ENCODE peak calls at places on chromosomes 3 and 15, in five cellular contexts. I, R, B, T and A are unnamed samples.

GRCh38 chr3:14991818-14992612 is 44.6 kb downstream of the NR2C2 start:
- DNase-seq in I (no peak), R (no peak), B (no peak), T (no peak), A (no peak)

GRCh38 chr3:72523409-72524172 is 324.7 kb downstream of the SHQ1 start:
- DNase-seq in I (no peak), R (no peak), B (no peak), T (no peak), A (no peak)

GRCh38 chr3:174253221-174253620 is 605.9 kb upstream of the NAALADL2 start:
- DNase-seq in I (no peak), R (no peak), B (no peak), T (no peak), A (no peak)

GRCh38 chr3:62559831-62560445 is 186.6 kb upstream of the FEZF2 start:
- DNase-seq in I (no peak), R (peak; percentile 44), B (no peak), T (no peak), A (no peak)

GRCh38 chr15:31372635-31373091 is 46.0 kb downstream of the KLF13 start:
- DNase-seq in I (no peak), R (peak; percentile 28), B (no peak), T (no peak), A (no peak)

GRCh38 chr3:183210862-183211341 is 42.2 kb upstream of the B3GNT5 start:
- DNase-seq in I (no peak), R (no peak), B (no peak), T (no peak), A (no peak)

GRCh38 chr3:181726351-181727121 is 14.8 kb downstream of the SOX2 start:
- DNase-seq in I (no peak), R (peak; percentile 93), B (no peak), T (no peak), A (no peak)

GRCh38 chr3:27219127-27219860 is 149.9 kb downstream of the NEK10 start:
- DNase-seq in I (no peak), R (no peak), B (no peak), T (no peak), A (no peak)

GRCh38 chr3:7752005-7752404 is 749.6 kb upstream of the LMCD1 start:
- DNase-seq in I (no peak), R (no peak), B (no peak), T (no peak), A (no peak)

GRCh38 chr3:186099178-186099577 is 9.7 kb downstream of the ETV5 start:
- DNase-seq in I (no peak), R (peak; percentile 41), B (no peak), T (no peak), A (no peak)

GRCh38 chr3:143119974-143120715 is 574 bp downstream of the CHST2 start:
- DNase-seq in I (no peak), R (peak; percentile 84), B (peak; percentile 7), T (peak; percentile 36), A (peak; percentile 47)

GRCh38 chr3:165404357-165405042 is 208.3 kb upstream of the SLITRK3 start:
- DNase-seq in I (no peak), R (no peak), B (no peak), T (no peak), A (no peak)

GRCh38 chr15:96549136-96549535 is 218.6 kb downstream of the NR2F2 start:
- DNase-seq in I (no peak), R (no peak), B (no peak), T (no peak), A (no peak)

GRCh38 chr15:39281094-39281493 is 299.8 kb upstream of the THBS1 start:
- DNase-seq in I (no peak), R (no peak), B (no peak), T (no peak), A (no peak)

GRCh38 chr3:126989316-126990023 is 6.6 kb downstream of the PLXNA1 start:
- DNase-seq in I (no peak), R (no peak), B (no peak), T (no peak), A (no peak)

GRCh38 chr3:31918179-31919165 is 62.6 kb downstream of the OSBPL10 start:
- DNase-seq in I (no peak), R (no peak), B (no peak), T (no peak), A (no peak)

GRCh38 chr3:5294360-5294759 is 106.9 kb downstream of the EDEM1 start:
- DNase-seq in I (no peak), R (no peak), B (no peak), T (no peak), A (no peak)

GRCh38 chr3:32564195-32564594 is 6.5 kb downstream of the DYNC1LI1 start:
- DNase-seq in I (no peak), R (no peak), B (no peak), T (no peak), A (no peak)

GRCh38 chr15:94460624-94461023 is 229.3 kb downstream of the MCTP2 start:
- DNase-seq in I (no peak), R (no peak), B (no peak), T (no peak), A (no peak)

GRCh38 chr3:126113238-126113555 is 29.3 kb upstream of the SLC41A3 start:
- DNase-seq in I (no peak), R (no peak), B (no peak), T (no peak), A (no peak)

GRCh38 chr15:72154316-72154715 is 36.1 kb downstream of the SENP8 start:
- DNase-seq in I (no peak), R (no peak), B (no peak), T (no peak), A (no peak)

GRCh38 chr15:79535536-79535935 is 103.4 kb downstream of the MINAR1 start:
- DNase-seq in I (no peak), R (no peak), B (no peak), T (no peak), A (no peak)

GRCh38 chr3:76010252-76010651 is 224.9 kb upstream of the ZNF717 start:
- DNase-seq in I (no peak), R (no peak), B (no peak), T (no peak), A (no peak)

GRCh38 chr3:143206955-143207337 is 87.4 kb downstream of the CHST2 start:
- DNase-seq in I (no peak), R (peak; percentile 29), B (no peak), T (no peak), A (no peak)

GRCh38 chr3:94429517-94429916 is 366.7 kb downstream of the NSUN3 start:
- DNase-seq in I (no peak), R (no peak), B (no peak), T (no peak), A (no peak)

GRCh38 chr3:100042144-100042543 is 72.2 kb downstream of the FILIP1L start:
- DNase-seq in I (no peak), R (no peak), B (no peak), T (no peak), A (no peak)

GRCh38 chr3:180180795-180181194 is 144.1 kb upstream of the PEX5L start:
- DNase-seq in I (no peak), R (no peak), B (no peak), T (no peak), A (no peak)

GRCh38 chr3:48367201-48367600 is 4.8 kb upstream of the FBXW12 start:
- DNase-seq in I (no peak), R (no peak), B (no peak), T (no peak), A (no peak)

GRCh38 chr3:197234947-197235914 is 63.2 kb downstream of the DLG1 start:
- DNase-seq in I (no peak), R (no peak), B (no peak), T (no peak), A (no peak)